ENCODE peak calls at places on chromosomes 3 and 15, in eight cellular contexts. O is GM23338; Q is CD8-positive, alpha-beta memory T cell; I is activated CD4-positive, alpha-beta memory T cell treated with anti-CD3 and anti-CD28 coated beads for 36 hours; X is activated T-cell treated with anti-CD3 and anti-CD28 coated beads, Interleukin-2, amount 50 U/mL, for 72 hours; V is T follicular helper cell; K is GM04504; L is T-helper 2 cell. M is an unnamed sample.

GRCh38 chr3:179563298-179563934 is 690 bp downstream of the ACTL6A start:
- DNase-seq in O (peak), Q (peak), I (peak), X (peak), V (peak), K (peak), L (peak), M (peak)

GRCh38 chr15:67161881-67162280 is 92.6 kb downstream of the AAGAB start:
- DNase-seq in O (no peak), Q (no peak), I (no peak), X (no peak), V (no peak), K (no peak), L (no peak), M (no peak)

GRCh38 chr15:43410572-43411214 is 39.8 kb downstream of the TUBGCP4 start:
- DNase-seq in O (peak), Q (no peak), I (no peak), X (no peak), V (no peak), K (no peak), L (no peak), M (no peak)

GRCh38 chr3:17442332-17443049 is 299.9 kb downstream of the TBC1D5 start:
- DNase-seq in O (no peak), Q (no peak), I (no peak), X (no peak), V (no peak), K (no peak), L (no peak), M (no peak)

GRCh38 chr15:53753813-53754212 is 5.7 kb downstream of the WDR72 start:
- DNase-seq in O (no peak), Q (no peak), I (no peak), X (no peak), V (no peak), K (no peak), L (no peak), M (no peak)

GRCh38 chr15:59353994-59354951 is 18.4 kb downstream of the MYO1E start:
- DNase-seq in O (peak), Q (no peak), I (no peak), X (no peak), V (no peak), K (no peak), L (peak), M (no peak)

GRCh38 chr3:113698891-113699465 is 2.5 kb upstream of the USF3 start:
- DNase-seq in O (peak), Q (no peak), I (peak), X (peak), V (no peak), K (no peak), L (peak), M (peak)

GRCh38 chr15:71131601-71132357 is 16.5 kb downstream of the THSD4 start:
- DNase-seq in O (no peak), Q (no peak), I (no peak), X (no peak), V (no peak), K (no peak), L (no peak), M (no peak)

GRCh38 chr3:79344876-79345871 is 422.6 kb downstream of the ROBO1 start:
- DNase-seq in O (no peak), Q (no peak), I (no peak), X (no peak), V (no peak), K (no peak), L (no peak), M (no peak)

GRCh38 chr15:40863660-40864285 is 10.3 kb downstream of the RHOV start:
- DNase-seq in O (no peak), Q (no peak), I (no peak), X (no peak), V (no peak), K (no peak), L (no peak), M (no peak)

GRCh38 chr15:65916664-65917406 is 47.5 kb downstream of the RAB11A start:
- DNase-seq in O (peak), Q (no peak), I (peak), X (peak), V (no peak), K (peak), L (peak), M (peak)

GRCh38 chr15:62241135-62241770 is 76.2 kb upstream of the C2CD4B start:
- DNase-seq in O (peak), Q (no peak), I (peak), X (no peak), V (no peak), K (no peak), L (no peak), M (peak)

GRCh38 chr3:35785540-35785939 is 146.2 kb downstream of the ARPP21 start:
- DNase-seq in O (no peak), Q (no peak), I (no peak), X (no peak), V (no peak), K (no peak), L (no peak), M (no peak)

GRCh38 chr3:36494461-36495109 is 114.3 kb downstream of the STAC start:
- DNase-seq in O (no peak), Q (no peak), I (no peak), X (no peak), V (no peak), K (peak), L (no peak), M (no peak)

GRCh38 chr3:149471991-149472390 is 2.5 kb upstream of the TM4SF4 start:
- DNase-seq in O (no peak), Q (no peak), I (no peak), X (no peak), V (no peak), K (no peak), L (no peak), M (no peak)

GRCh38 chr15:100133001-100133400 is 208.8 kb downstream of the ADAMTS17 start:
- DNase-seq in O (peak), Q (no peak), I (no peak), X (no peak), V (no peak), K (no peak), L (no peak), M (no peak)

GRCh38 chr3:11909726-11910125 is 63.0 kb upstream of the TAMM41 start:
- DNase-seq in O (no peak), Q (no peak), I (no peak), X (no peak), V (no peak), K (no peak), L (no peak), M (no peak)

GRCh38 chr3:64489361-64490044 is 198.3 kb downstream of the ADAMTS9 start:
- DNase-seq in O (peak), Q (no peak), I (no peak), X (no peak), V (no peak), K (no peak), L (no peak), M (peak)

GRCh38 chr3:33385423-33385822 is 54.8 kb downstream of the UBP1 start:
- DNase-seq in O (no peak), Q (no peak), I (peak), X (peak), V (no peak), K (no peak), L (peak), M (no peak)

GRCh38 chr15:101136381-101137268 is 115.2 kb downstream of the CHSY1 start:
- DNase-seq in O (no peak), Q (no peak), I (no peak), X (no peak), V (no peak), K (no peak), L (no peak), M (no peak)

GRCh38 chr15:68307131-68307928 is 29.8 kb downstream of the FEM1B start:
- DNase-seq in O (no peak), Q (no peak), I (no peak), X (no peak), V (no peak), K (no peak), L (no peak), M (no peak)

GRCh38 chr3:9439331-9439730 is 41.9 kb downstream of the SETD5 start:
- DNase-seq in O (no peak), Q (no peak), I (no peak), X (no peak), V (no peak), K (no peak), L (no peak), M (no peak)

GRCh38 chr15:34760909-34761308 is 6.1 kb upstream of the GJD2 start:
- DNase-seq in O (no peak), Q (no peak), I (no peak), X (no peak), V (no peak), K (no peak), L (no peak), M (no peak)

GRCh38 chr3:194271459-194272035 is 79.6 kb downstream of the CPN2 start:
- DNase-seq in O (no peak), Q (no peak), I (no peak), X (no peak), V (no peak), K (no peak), L (no peak), M (no peak)

GRCh38 chr3:43016513-43016865 is 37.4 kb downstream of the GASK1A start:
- DNase-seq in O (no peak), Q (peak), I (no peak), X (no peak), V (no peak), K (no peak), L (peak), M (no peak)

GRCh38 chr3:171487382-171487781 is 27.2 kb upstream of the TNIK start:
- DNase-seq in O (no peak), Q (no peak), I (no peak), X (no peak), V (no peak), K (no peak), L (no peak), M (no peak)

GRCh38 chr15:72285927-72286516 is 13.7 kb upstream of the PARP6 start:
- DNase-seq in O (peak), Q (peak), I (peak), X (peak), V (peak), K (no peak), L (peak), M (peak)

GRCh38 chr15:55615445-55615844 is 27.3 kb upstream of the PYGO1 start:
- DNase-seq in O (no peak), Q (no peak), I (no peak), X (no peak), V (no peak), K (no peak), L (no peak), M (no peak)

GRCh38 chr15:39215006-39215405 is 365.9 kb upstream of the THBS1 start:
- DNase-seq in O (no peak), Q (no peak), I (no peak), X (no peak), V (no peak), K (no peak), L (no peak), M (no peak)

GRCh38 chr3:102536479-102536878 is 101.7 kb downstream of the ZPLD1 start:
- DNase-seq in O (peak), Q (peak), I (no peak), X (no peak), V (no peak), K (peak), L (peak), M (no peak)

GRCh38 chr3:48015451-48016182 is 599 bp downstream of the MAP4 start:
- DNase-seq in O (no peak), Q (no peak), I (no peak), X (no peak), V (no peak), K (no peak), L (no peak), M (no peak)

M was measured in ecto neural progenitor cell.